ENCODE peak calls at places on chromosomes 5 and 9, in seven cellular contexts. One of them, this sample, is unnamed.

GRCh38 chr9:935348-935965 is 41.0 kb upstream of the DMRT3 start:
- DNase-seq in trophoblast cell: peak
- DNase-seq in neuronal stem cell: no peak
- DNase-seq in H1: no peak
- DNase-seq in mesenchymal stem cell: no peak
- DNase-seq in mesendoderm: no peak
- DNase-seq in IMR-90: peak
- DNase-seq in this sample: no peak

GRCh38 chr9:28999806-29000205 is 1426.5 kb upstream of the C9orf72 start:
- DNase-seq in trophoblast cell: no peak
- DNase-seq in neuronal stem cell: no peak
- DNase-seq in IMR-90: no peak
- DNase-seq in mesendoderm: no peak
- DNase-seq in mesenchymal stem cell: peak
- DNase-seq in H1: no peak
- DNase-seq in this sample: no peak

GRCh38 chr5:76521240-76521758 is 101.9 kb downstream of the F2RL2 start:
- DNase-seq in H1: no peak
- DNase-seq in mesenchymal stem cell: no peak
- DNase-seq in mesendoderm: no peak
- DNase-seq in trophoblast cell: peak
- DNase-seq in IMR-90: peak
- DNase-seq in neuronal stem cell: no peak
- DNase-seq in this sample: no peak

GRCh38 chr5:109529520-109529919 is 119.7 kb upstream of the PJA2 start:
- DNase-seq in IMR-90: peak
- DNase-seq in H1: no peak
- DNase-seq in trophoblast cell: no peak
- DNase-seq in neuronal stem cell: no peak
- DNase-seq in mesendoderm: no peak
- DNase-seq in mesenchymal stem cell: no peak
- DNase-seq in this sample: no peak

GRCh38 chr5:142439208-142439607 is 114.4 kb upstream of the SPRY4 start:
- DNase-seq in IMR-90: no peak
- DNase-seq in neuronal stem cell: no peak
- DNase-seq in mesenchymal stem cell: peak
- DNase-seq in mesendoderm: no peak
- DNase-seq in H1: no peak
- DNase-seq in trophoblast cell: no peak
- DNase-seq in this sample: no peak

GRCh38 chr9:90642570-90643539 is at the start of gene DIRAS2:
- DNase-seq in mesenchymal stem cell: peak
- DNase-seq in H1: peak
- DNase-seq in trophoblast cell: peak
- DNase-seq in IMR-90: peak
- DNase-seq in mesendoderm: peak
- DNase-seq in neuronal stem cell: peak
- DNase-seq in this sample: peak

GRCh38 chr9:129258124-129258822 is 80.2 kb upstream of the IER5L start:
- DNase-seq in IMR-90: peak
- DNase-seq in trophoblast cell: peak
- DNase-seq in neuronal stem cell: peak
- DNase-seq in H1: peak
- DNase-seq in mesendoderm: peak
- DNase-seq in mesenchymal stem cell: peak
- DNase-seq in this sample: peak

GRCh38 chr9:33198163-33198562 is 31.0 kb upstream of the B4GALT1 start:
- DNase-seq in mesenchymal stem cell: no peak
- DNase-seq in mesendoderm: no peak
- DNase-seq in neuronal stem cell: no peak
- DNase-seq in trophoblast cell: no peak
- DNase-seq in IMR-90: peak
- DNase-seq in H1: no peak
- DNase-seq in this sample: no peak

GRCh38 chr5:111225926-111226325 is 1.7 kb downstream of the CAMK4 start:
- DNase-seq in mesenchymal stem cell: no peak
- DNase-seq in H1: no peak
- DNase-seq in mesendoderm: no peak
- DNase-seq in IMR-90: no peak
- DNase-seq in neuronal stem cell: no peak
- DNase-seq in trophoblast cell: no peak
- DNase-seq in this sample: no peak

GRCh38 chr9:129386812-129387177 is 208.7 kb upstream of the IER5L start:
- DNase-seq in mesenchymal stem cell: no peak
- DNase-seq in IMR-90: no peak
- DNase-seq in trophoblast cell: no peak
- DNase-seq in neuronal stem cell: no peak
- DNase-seq in H1: no peak
- DNase-seq in mesendoderm: no peak
- DNase-seq in this sample: no peak

GRCh38 chr9:20395671-20396070 is 226.6 kb downstream of the MLLT3 start:
- DNase-seq in mesendoderm: no peak
- DNase-seq in trophoblast cell: no peak
- DNase-seq in mesenchymal stem cell: no peak
- DNase-seq in H1: no peak
- DNase-seq in neuronal stem cell: no peak
- DNase-seq in IMR-90: no peak
- DNase-seq in this sample: no peak

GRCh38 chr9:132757031-132757430 is 86.8 kb downstream of the GTF3C4 start:
- DNase-seq in H1: no peak
- DNase-seq in mesendoderm: no peak
- DNase-seq in IMR-90: no peak
- DNase-seq in trophoblast cell: no peak
- DNase-seq in neuronal stem cell: no peak
- DNase-seq in mesenchymal stem cell: no peak
- DNase-seq in this sample: no peak

GRCh38 chr9:68530618-68531017 is 10.1 kb downstream of the TMEM252 start:
- DNase-seq in mesenchymal stem cell: peak
- DNase-seq in trophoblast cell: peak
- DNase-seq in H1: no peak
- DNase-seq in IMR-90: peak
- DNase-seq in neuronal stem cell: no peak
- DNase-seq in mesendoderm: peak
- DNase-seq in this sample: peak

GRCh38 chr5:109411627-109412026 is 1.9 kb upstream of the PJA2 start:
- DNase-seq in mesenchymal stem cell: peak
- DNase-seq in H1: no peak
- DNase-seq in trophoblast cell: no peak
- DNase-seq in mesendoderm: no peak
- DNase-seq in IMR-90: peak
- DNase-seq in neuronal stem cell: no peak
- DNase-seq in this sample: no peak

GRCh38 chr9:136092353-136092650 is 2.8 kb downstream of the NACC2 start:
- DNase-seq in mesendoderm: no peak
- DNase-seq in H1: no peak
- DNase-seq in IMR-90: no peak
- DNase-seq in neuronal stem cell: no peak
- DNase-seq in mesenchymal stem cell: no peak
- DNase-seq in trophoblast cell: no peak
- DNase-seq in this sample: no peak

GRCh38 chr5:149857499-149857898 is 87.1 kb downstream of the PDE6A start:
- DNase-seq in trophoblast cell: no peak
- DNase-seq in IMR-90: no peak
- DNase-seq in mesenchymal stem cell: peak
- DNase-seq in H1: no peak
- DNase-seq in mesendoderm: no peak
- DNase-seq in neuronal stem cell: no peak
- DNase-seq in this sample: no peak

GRCh38 chr5:109645591-109646236 is 44.0 kb upstream of the MAN2A1 start:
- DNase-seq in mesenchymal stem cell: no peak
- DNase-seq in trophoblast cell: no peak
- DNase-seq in H1: no peak
- DNase-seq in neuronal stem cell: peak
- DNase-seq in mesendoderm: peak
- DNase-seq in IMR-90: no peak
- DNase-seq in this sample: peak

GRCh38 chr5:151315998-151316597 is 12.5 kb upstream of the SLC36A3 start:
- DNase-seq in H1: no peak
- DNase-seq in trophoblast cell: peak
- DNase-seq in neuronal stem cell: peak
- DNase-seq in IMR-90: peak
- DNase-seq in mesendoderm: peak
- DNase-seq in mesenchymal stem cell: peak
- DNase-seq in this sample: peak

GRCh38 chr5:82917584-82917983 is 159.6 kb downstream of the TMEM167A start:
- DNase-seq in H1: no peak
- DNase-seq in trophoblast cell: no peak
- DNase-seq in neuronal stem cell: no peak
- DNase-seq in mesenchymal stem cell: no peak
- DNase-seq in mesendoderm: no peak
- DNase-seq in IMR-90: no peak
- DNase-seq in this sample: no peak

GRCh38 chr5:17413691-17414090 is 84.3 kb upstream of the TAF11L2 start:
- DNase-seq in H1: no peak
- DNase-seq in IMR-90: no peak
- DNase-seq in mesenchymal stem cell: no peak
- DNase-seq in trophoblast cell: no peak
- DNase-seq in neuronal stem cell: no peak
- DNase-seq in mesendoderm: no peak
- DNase-seq in this sample: no peak

GRCh38 chr5:150505041-150505511 is 2.9 kb upstream of the NDST1 start:
- DNase-seq in mesenchymal stem cell: no peak
- DNase-seq in neuronal stem cell: no peak
- DNase-seq in mesendoderm: no peak
- DNase-seq in trophoblast cell: no peak
- DNase-seq in IMR-90: no peak
- DNase-seq in H1: no peak
- DNase-seq in this sample: no peak

GRCh38 chr9:112020680-112021596 is 124.3 kb downstream of the UGCG start:
- DNase-seq in neuronal stem cell: no peak
- DNase-seq in mesendoderm: no peak
- DNase-seq in mesenchymal stem cell: peak
- DNase-seq in trophoblast cell: no peak
- DNase-seq in H1: no peak
- DNase-seq in IMR-90: peak
- DNase-seq in this sample: no peak

GRCh38 chr9:130556396-130557076 is 22.8 kb upstream of the FUBP3 start:
- DNase-seq in trophoblast cell: no peak
- DNase-seq in H1: no peak
- DNase-seq in IMR-90: no peak
- DNase-seq in mesenchymal stem cell: no peak
- DNase-seq in mesendoderm: no peak
- DNase-seq in neuronal stem cell: no peak
- DNase-seq in this sample: no peak

GRCh38 chr9:113463418-113464285 is at the start of gene RGS3:
- DNase-seq in neuronal stem cell: peak
- DNase-seq in H1: peak
- DNase-seq in trophoblast cell: no peak
- DNase-seq in IMR-90: no peak
- DNase-seq in mesendoderm: peak
- DNase-seq in mesenchymal stem cell: no peak
- DNase-seq in this sample: peak

GRCh38 chr9:4620881-4621555 is 41.1 kb upstream of the PLPP6 start:
- DNase-seq in neuronal stem cell: no peak
- DNase-seq in mesenchymal stem cell: no peak
- DNase-seq in H1: no peak
- DNase-seq in IMR-90: peak
- DNase-seq in mesendoderm: peak
- DNase-seq in trophoblast cell: no peak
- DNase-seq in this sample: no peak

GRCh38 chr5:180436936-180437335 is 57.2 kb upstream of the CNOT6 start:
- DNase-seq in mesendoderm: no peak
- DNase-seq in H1: no peak
- DNase-seq in mesenchymal stem cell: no peak
- DNase-seq in IMR-90: no peak
- DNase-seq in neuronal stem cell: no peak
- DNase-seq in trophoblast cell: no peak
- DNase-seq in this sample: no peak
- H2BK5ac ChIP-seq in mesendoderm: no peak
- H2BK5ac ChIP-seq in H1: no peak
- H2BK5ac ChIP-seq in mesenchymal stem cell: no peak
- H2BK5ac ChIP-seq in IMR-90: no peak
- H2BK5ac ChIP-seq in neuronal stem cell: peak
- H2BK5ac ChIP-seq in trophoblast cell: no peak
- H2BK5ac ChIP-seq in this sample: no peak

DNA sequence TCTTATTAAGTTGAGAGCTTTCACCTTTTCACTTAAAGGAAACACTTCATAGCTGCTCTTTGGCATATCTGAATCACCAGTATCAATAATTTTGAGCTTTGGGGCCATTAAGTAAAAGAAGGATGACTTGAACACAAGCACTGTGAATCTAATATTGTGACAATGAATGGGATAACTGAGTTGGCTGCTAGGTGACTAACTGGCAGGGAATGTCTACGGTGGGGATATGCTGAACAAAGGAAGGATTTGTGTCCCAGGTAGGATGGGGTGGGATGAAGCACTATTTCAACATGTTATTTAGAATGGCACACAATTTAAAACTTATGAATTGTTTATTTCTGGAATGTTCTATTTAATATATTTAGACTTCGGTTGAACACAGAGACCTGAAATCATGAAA is 123.6 kb downstream of the TEX10 start:
- DNase-seq in neuronal stem cell: no peak
- DNase-seq in mesendoderm: peak
- DNase-seq in IMR-90: no peak
- DNase-seq in H1: no peak
- DNase-seq in mesenchymal stem cell: no peak
- DNase-seq in trophoblast cell: no peak
- DNase-seq in this sample: no peak
- H2BK5ac ChIP-seq in neuronal stem cell: no peak
- H2BK5ac ChIP-seq in mesendoderm: no peak
- H2BK5ac ChIP-seq in IMR-90: no peak
- H2BK5ac ChIP-seq in H1: no peak
- H2BK5ac ChIP-seq in mesenchymal stem cell: no peak
- H2BK5ac ChIP-seq in trophoblast cell: no peak
- H2BK5ac ChIP-seq in this sample: no peak

GRCh38 chr9:38250279-38251035 is 142.0 kb upstream of the ALDH1B1 start:
- DNase-seq in IMR-90: no peak
- DNase-seq in H1: no peak
- DNase-seq in trophoblast cell: no peak
- DNase-seq in mesenchymal stem cell: no peak
- DNase-seq in neuronal stem cell: no peak
- DNase-seq in mesendoderm: no peak
- DNase-seq in this sample: no peak

GRCh38 chr9:38253200-38253599 is 139.3 kb upstream of the ALDH1B1 start:
- DNase-seq in IMR-90: no peak
- DNase-seq in mesenchymal stem cell: no peak
- DNase-seq in H1: no peak
- DNase-seq in trophoblast cell: no peak
- DNase-seq in neuronal stem cell: no peak
- DNase-seq in mesendoderm: no peak
- DNase-seq in this sample: no peak

GRCh38 chr9:38251461-38251860 is 141.0 kb upstream of the ALDH1B1 start:
- DNase-seq in trophoblast cell: no peak
- DNase-seq in mesenchymal stem cell: no peak
- DNase-seq in mesendoderm: peak
- DNase-seq in IMR-90: no peak
- DNase-seq in neuronal stem cell: no peak
- DNase-seq in H1: no peak
- DNase-seq in this sample: no peak

GRCh38 chr9:38249587-38250210 is 142.8 kb upstream of the ALDH1B1 start:
- DNase-seq in neuronal stem cell: no peak
- DNase-seq in IMR-90: no peak
- DNase-seq in mesenchymal stem cell: no peak
- DNase-seq in mesendoderm: no peak
- DNase-seq in H1: no peak
- DNase-seq in trophoblast cell: no peak
- DNase-seq in this sample: no peak

GRCh38 chr9:38251036-38251335 is 141.5 kb upstream of the ALDH1B1 start:
- DNase-seq in mesendoderm: no peak
- DNase-seq in H1: no peak
- DNase-seq in mesenchymal stem cell: no peak
- DNase-seq in IMR-90: no peak
- DNase-seq in trophoblast cell: no peak
- DNase-seq in neuronal stem cell: no peak
- DNase-seq in this sample: no peak
- H2BK5ac ChIP-seq in mesendoderm: no peak
- H2BK5ac ChIP-seq in H1: no peak
- H2BK5ac ChIP-seq in mesenchymal stem cell: no peak
- H2BK5ac ChIP-seq in IMR-90: no peak
- H2BK5ac ChIP-seq in trophoblast cell: peak
- H2BK5ac ChIP-seq in neuronal stem cell: no peak
- H2BK5ac ChIP-seq in this sample: no peak

GRCh38 chr5:156802501-156802900 is 47.6 kb upstream of the PPP1R2B start:
- DNase-seq in mesendoderm: peak
- DNase-seq in trophoblast cell: peak
- DNase-seq in H1: no peak
- DNase-seq in mesenchymal stem cell: no peak
- DNase-seq in neuronal stem cell: no peak
- DNase-seq in IMR-90: no peak
- DNase-seq in this sample: peak
- H2BK5ac ChIP-seq in mesendoderm: no peak
- H2BK5ac ChIP-seq in trophoblast cell: no peak
- H2BK5ac ChIP-seq in H1: no peak
- H2BK5ac ChIP-seq in mesenchymal stem cell: no peak
- H2BK5ac ChIP-seq in neuronal stem cell: no peak
- H2BK5ac ChIP-seq in IMR-90: no peak
- H2BK5ac ChIP-seq in this sample: no peak